ENCODE peak calls at places on chromosomes 2 and 18, in seven cellular contexts. A is GM23248, L is A549, C is stomach, K is ovary, H is neural progenitor cell, S is small intestine. O is an unnamed sample. For H3K4me1, the result is how much of the 10 kb centered on the place peaks cover.

GRCh38 chr2:187689372-187689771 is 135.1 kb upstream of the TFPI start:
- DNase-seq in L (peak), S (peak), H (no peak), C (no peak), A (peak), K (no peak), O (no peak)

GRCh38 chr18:23032030-23032582 is 99.0 kb downstream of the RBBP8 start:
- DNase-seq in S (no peak), C (no peak), H (no peak), L (no peak), A (peak), K (no peak), O (no peak)

GRCh38 chr18:35005963-35006577 is 35.1 kb upstream of the MAPRE2 start:
- DNase-seq in L (peak), C (no peak), H (peak), S (peak), A (peak), K (no peak), O (no peak)

GRCh38 chr2:9637330-9637729 is 6.5 kb upstream of the YWHAQ start:
- DNase-seq in L (no peak), S (no peak), K (no peak), H (peak), C (no peak), A (peak), O (no peak)

GRCh38 chr18:10437837-10438236 is 16.6 kb upstream of the APCDD1 start:
- DNase-seq in H (no peak), K (no peak), A (no peak), C (no peak), L (peak), S (no peak), O (no peak)

GRCh38 chr18:78980777-78981651 is 1.4 kb downstream of the SALL3 start:
- DNase-seq in C (no peak), K (no peak), L (no peak), H (peak), S (no peak), A (no peak), O (no peak)

GRCh38 chr2:183117226-183117625 is 7.0 kb upstream of the NUP35 start:
- DNase-seq in A (no peak), C (no peak), K (no peak), S (no peak), H (no peak), L (no peak), O (no peak)

GRCh38 chr2:18432999-18433398 is 127.5 kb downstream of the RDH14 start:
- DNase-seq in L (no peak), S (no peak), H (peak), K (no peak), C (no peak), A (peak), O (no peak)

GRCh38 chr2:75403991-75404428 is 156.7 kb downstream of the EVA1A start:
- DNase-seq in C (no peak), H (peak), S (peak), K (no peak), A (peak), L (peak), O (no peak)

GRCh38 chr2:119263656-119264055 is 40.0 kb downstream of the STEAP3 start:
- DNase-seq in L (no peak), A (no peak), C (no peak), K (no peak), H (no peak), S (no peak), O (no peak)

GRCh38 chr2:168166902-168167510 is 80.4 kb downstream of the STK39 start:
- DNase-seq in H (no peak), A (peak), S (no peak), K (no peak), C (no peak), L (no peak), O (no peak)

GRCh38 chr2:23566236-23567142 is 181.5 kb downstream of the KLHL29 start:
- DNase-seq in A (peak), C (no peak), S (peak), H (peak), L (peak), K (no peak), O (no peak)

GRCh38 chr2:144370937-144371584 is 148.9 kb downstream of the ZEB2 start:
- DNase-seq in K (no peak), C (no peak), A (no peak), S (no peak), H (no peak), L (no peak), O (no peak)

GRCh38 chr2:20490300-20491181 is 43.7 kb downstream of the RHOB start:
- DNase-seq in L (no peak), H (no peak), A (peak), S (no peak), K (peak), C (no peak), O (no peak)

GRCh38 chr2:112959109-112959591 is 18.7 kb upstream of the IL36G start:
- DNase-seq in K (no peak), L (no peak), H (peak), C (no peak), S (no peak), A (peak), O (no peak)

GRCh38 chr18:75143851-75144250 is 65.1 kb downstream of the PTGR3 start:
- DNase-seq in L (no peak), A (no peak), H (no peak), C (no peak), S (no peak), K (no peak), O (no peak)

GRCh38 chr2:184815824-184816223 is 217.5 kb downstream of the ZNF804A start:
- DNase-seq in A (no peak), C (no peak), L (no peak), H (no peak), S (no peak), K (no peak), O (no peak)

GRCh38 chr2:7018261-7018701 is 101.1 kb downstream of the RNF144A start:
- DNase-seq in S (no peak), C (no peak), A (no peak), K (no peak), L (no peak), H (no peak), O (no peak)

GRCh38 chr2:167310442-167310841 is 422.2 kb downstream of the XIRP2 start:
- DNase-seq in S (no peak), H (peak), A (no peak), L (no peak), C (no peak), K (no peak), O (no peak)

GRCh38 chr2:234490239-234491074 is 6.4 kb downstream of the ARL4C start:
- DNase-seq in K (no peak), H (no peak), C (no peak), A (no peak), S (no peak), L (no peak), O (no peak)

GRCh38 chr2:169479257-169480078 is at the start of gene BBS5:
- DNase-seq in L (peak), C (peak), S (peak), K (peak), H (peak), A (peak), O (peak)

GRCh38 chr2:15732341-15733077 is 140.8 kb downstream of the DDX1 start:
- DNase-seq in A (no peak), K (no peak), L (no peak), S (no peak), H (no peak), C (no peak), O (no peak)

GRCh38 chr2:121146630-121147029 is 138.4 kb downstream of the TFCP2L1 start:
- DNase-seq in S (no peak), K (no peak), C (no peak), A (no peak), H (no peak), L (no peak), O (no peak)

GRCh38 chr2:224870341-224870740 is 154.2 kb upstream of the CCDC195 start:
- DNase-seq in A (peak), H (no peak), K (no peak), C (no peak), S (no peak), L (no peak), O (no peak)

GRCh38 chr2:174682578-174683391 is 81.5 kb downstream of the CHRNA1 start:
- DNase-seq in S (peak), K (peak), L (peak), C (peak), A (peak), H (peak), O (peak)

GRCh38 chr2:46410273-46411244 is 68.8 kb upstream of the TMEM247 start:
- DNase-seq in L (no peak), A (no peak), K (no peak), H (no peak), S (no peak), C (peak), O (no peak)

GRCh38 chr2:45888167-45888566 is 236.7 kb downstream of the PRKCE start:
- DNase-seq in C (no peak), S (no peak), H (no peak), L (no peak), K (no peak), A (peak), O (no peak)

GRCh38 chr2:224909885-224910517 is 132.3 kb downstream of the DOCK10 start:
- DNase-seq in S (no peak), C (peak), L (peak), A (peak), H (peak), K (peak), O (no peak)

GRCh38 chr18:77148289-77148688 is 15.7 kb upstream of the MBP start:
- DNase-seq in S (no peak), H (no peak), L (no peak), A (no peak), C (no peak), K (no peak), O (no peak)

GRCh38 chr2:112714331-112714730 is 6.5 kb upstream of the NT5DC4 start:
- DNase-seq in A (no peak), K (no peak), H (no peak), S (no peak), L (no peak), C (no peak), O (no peak)

GRCh38 chr2:241272298-241272721 is 43.2 kb downstream of the HDLBP start:
- DNase-seq in L (no peak), H (peak), S (no peak), C (peak), A (peak), K (peak), O (no peak)

GRCh38 chr2:17101091-17101490 is 417.1 kb downstream of the RAD51AP2 start:
- DNase-seq in K (no peak), S (no peak), A (no peak), C (no peak), H (no peak), L (no peak), O (no peak)

GRCh38 chr18:56650056-56650455 is 1.1 kb upstream of the WDR7 start:
- DNase-seq in L (no peak), S (no peak), K (no peak), H (no peak), C (no peak), A (no peak), O (no peak)

GRCh38 chr2:215422676-215423075 is 13.2 kb downstream of the FN1 start:
- DNase-seq in A (peak), S (no peak), L (no peak), K (no peak), H (no peak), C (no peak), O (no peak)

GRCh38 chr2:222944971-222945740 is 84.3 kb downstream of the ACSL3 start:
- DNase-seq in H (no peak), C (no peak), S (no peak), L (no peak), K (no peak), A (no peak), O (no peak)
- H3K4me1 ChIP-seq in H (under half), C (under half), S (under half), L (under half), K (under half), A (under half), O (under half)

GRCh38 chr2:177247693-177248262 is 16.7 kb downstream of the NFE2L2 start:
- DNase-seq in A (no peak), K (no peak), S (no peak), L (no peak), C (no peak), H (no peak), O (no peak)

GRCh38 chr2:177246000-177246399 is 18.5 kb downstream of the NFE2L2 start:
- DNase-seq in A (no peak), C (no peak), K (no peak), S (no peak), L (no peak), H (peak), O (no peak)

GRCh38 chr2:177251165-177251542 is 13.4 kb downstream of the NFE2L2 start:
- DNase-seq in A (no peak), K (no peak), C (no peak), H (no peak), S (no peak), L (no peak), O (no peak)

GRCh38 chr2:177250461-177250860 is 14.1 kb downstream of the NFE2L2 start:
- DNase-seq in S (no peak), K (no peak), C (no peak), L (no peak), A (no peak), H (no peak), O (no peak)

DNA sequence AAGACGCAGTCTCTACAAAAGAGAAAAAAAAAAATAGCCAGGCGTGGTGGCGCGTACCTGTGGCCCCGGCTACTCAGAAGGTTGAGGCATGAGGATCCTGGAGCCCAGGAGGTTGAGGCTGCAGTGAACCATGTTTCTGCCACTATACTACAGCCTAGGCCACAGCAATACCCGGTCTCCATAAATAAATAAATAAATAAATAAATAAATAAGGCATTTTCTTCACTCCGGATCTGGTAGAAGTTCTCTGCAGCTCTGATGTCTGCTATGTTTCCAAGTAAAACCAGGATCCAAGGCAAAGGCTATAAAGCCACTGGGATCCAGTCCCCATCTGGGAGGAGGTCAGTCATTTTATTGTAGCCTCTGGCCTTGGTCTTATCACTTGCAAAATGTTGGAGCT is 15.5 kb downstream of the NFE2L2 start:
- DNase-seq in K (no peak), H (no peak), A (no peak), L (no peak), C (no peak), S (no peak), O (no peak)
- H3K4me1 ChIP-seq in K (under half), H (under half), A (under half), L (half or more), C (half or more), S (under half), O (under half)

DNA sequence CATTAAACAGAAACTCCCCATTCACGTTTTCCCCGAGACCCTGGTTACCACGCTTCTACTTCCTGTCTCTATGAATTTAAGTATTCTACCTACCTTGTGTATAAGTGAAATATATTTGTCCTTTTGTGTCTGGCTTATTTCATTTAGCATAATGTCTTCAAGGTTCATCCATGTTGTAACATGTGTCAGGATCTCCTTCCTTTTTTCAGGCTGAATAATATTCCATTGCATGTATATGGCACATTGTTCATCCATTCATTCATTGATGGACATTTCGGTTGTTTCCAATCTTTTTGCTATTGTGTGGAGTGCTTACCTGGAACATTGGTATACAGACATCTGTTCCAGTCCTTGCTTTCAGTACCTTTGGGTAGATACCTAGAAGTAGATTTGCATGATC is 18.2 kb upstream of the CABYR start:
- DNase-seq in H (no peak), K (no peak), A (no peak), C (no peak), S (no peak), L (no peak), O (no peak)
- H3K4me1 ChIP-seq in H (under half), K (under half), A (under half), C (under half), S (under half), L (under half), O (under half)

DNA sequence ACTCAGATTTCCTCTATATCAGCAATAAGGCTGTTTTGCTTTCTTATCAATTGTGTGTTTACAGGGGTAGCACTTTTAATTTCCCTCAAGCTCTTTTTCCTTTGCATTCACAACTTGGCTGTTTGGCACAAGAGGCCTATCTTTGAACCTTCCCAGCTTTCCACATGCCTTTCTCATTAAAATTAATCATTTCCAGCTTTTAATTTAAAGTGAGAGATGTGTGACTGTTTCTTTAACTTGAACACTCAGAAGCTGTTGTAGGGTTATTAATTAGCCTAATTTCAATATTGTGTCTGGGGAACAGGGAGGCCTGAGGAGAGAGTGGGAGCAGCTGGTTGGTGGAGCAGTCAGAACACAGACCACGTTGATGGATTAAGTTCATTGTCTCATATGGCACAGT is 4.7 kb downstream of the ASB1 start:
- DNase-seq in K (no peak), L (no peak), A (no peak), H (no peak), S (no peak), C (no peak), O (no peak)
- H3K4me1 ChIP-seq in K (under half), L (under half), A (half or more), H (under half), S (under half), C (half or more), O (under half)

DNA sequence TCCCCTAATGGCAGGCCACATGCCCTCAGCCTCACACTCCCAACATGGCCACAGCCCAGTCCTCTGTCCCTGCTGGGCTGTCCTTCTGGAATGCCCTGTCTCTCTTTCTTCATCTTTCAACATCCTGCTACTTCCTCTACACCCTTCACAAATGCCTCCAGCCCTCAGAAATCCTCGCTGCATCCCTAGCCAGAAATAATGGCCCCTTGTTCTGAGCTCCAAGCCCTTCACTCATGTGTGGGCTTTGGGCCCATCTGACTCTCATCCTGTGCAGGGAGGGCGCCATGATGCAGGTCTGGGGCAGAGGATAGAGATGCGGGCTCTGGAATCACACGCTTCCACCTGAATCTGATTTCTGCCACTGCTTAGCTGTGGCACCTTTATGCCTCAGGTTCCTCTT is 181.9 kb downstream of the TNS1 start:
- DNase-seq in A (no peak), C (no peak), S (no peak), K (no peak), L (no peak), H (no peak), O (no peak)
- H3K4me1 ChIP-seq in A (under half), C (half or more), S (under half), K (under half), L (under half), H (under half), O (under half)

GRCh38 chr2:190882831-190883582 is 2.4 kb downstream of the GLS start:
- DNase-seq in H (peak), L (no peak), C (no peak), S (peak), A (peak), K (no peak), O (no peak)

GRCh38 chr2:190889175-190889943 is 8.7 kb downstream of the GLS start:
- DNase-seq in S (no peak), C (no peak), H (no peak), A (no peak), K (no peak), L (no peak), O (no peak)

GRCh38 chr2:190888449-190888848 is 7.8 kb downstream of the GLS start:
- DNase-seq in C (no peak), L (no peak), H (no peak), A (no peak), S (no peak), K (no peak), O (no peak)

GRCh38 chr2:190891370-190891769 is 10.7 kb downstream of the GLS start:
- DNase-seq in A (no peak), H (no peak), K (no peak), L (no peak), S (no peak), C (no peak), O (no peak)

GRCh38 chr2:190887089-190887488 is 6.5 kb downstream of the GLS start:
- DNase-seq in C (no peak), L (peak), K (no peak), S (peak), A (peak), H (no peak), O (no peak)
- H3K4me1 ChIP-seq in C (half or more), L (half or more), K (under half), S (under half), A (half or more), H (under half), O (under half)

O was measured in effector memory CD4-positive, alpha-beta T cell.